ENCODE peak calls at places on chromosomes 12 and 14, in five cellular contexts. U, B, X, P and L are unnamed samples.

GRCh38 chr14:39447155-39447554 is 14.9 kb upstream of the FBXO33 start:
- DNase-seq in U (no peak), B (no peak), X (no peak), P (no peak), L (no peak)

GRCh38 chr14:92687681-92688433 is 60.6 kb downstream of the LGMN start:
- DNase-seq in U (peak), B (no peak), X (no peak), P (peak), L (no peak)

GRCh38 chr14:77154421-77154820 is 12.8 kb upstream of the ZDHHC22 start:
- DNase-seq in U (no peak), B (no peak), X (no peak), P (no peak), L (no peak)

GRCh38 chr12:49462103-49462739 is 76.6 kb upstream of the KCNH3 start:
- DNase-seq in U (no peak), B (no peak), X (no peak), P (no peak), L (no peak)

GRCh38 chr12:95805864-95806669 is 15.5 kb upstream of the NTN4 start:
- DNase-seq in U (peak), B (peak), X (peak), P (peak), L (peak)

GRCh38 chr12:22672951-22673350 is 48.0 kb downstream of the ETNK1 start:
- DNase-seq in U (peak), B (peak), X (peak), P (peak), L (no peak)

GRCh38 chr12:10331642-10332239 is 24.1 kb downstream of the KLRD1 start:
- DNase-seq in U (peak), B (peak), X (peak), P (peak), L (no peak)

GRCh38 chr12:26691234-26691970 is 141.6 kb downstream of the ITPR2 start:
- DNase-seq in U (peak), B (peak), X (peak), P (peak), L (peak)

GRCh38 chr12:104306943-104307654 is 3.6 kb downstream of the EID3 start:
- DNase-seq in U (no peak), B (no peak), X (no peak), P (peak), L (peak)

GRCh38 chr12:125340791-125341190 is 275.6 kb downstream of the AACS start:
- DNase-seq in U (peak), B (peak), X (peak), P (peak), L (peak)

GRCh38 chr12:95336387-95337067 is 118.9 kb downstream of the VEZT start:
- DNase-seq in U (peak), B (peak), X (peak), P (peak), L (peak)

GRCh38 chr12:90959538-90960139 is 4.7 kb upstream of the CCER1 start:
- DNase-seq in U (peak), B (peak), X (peak), P (peak), L (no peak)

GRCh38 chr14:100288382-100289185 is 17.7 kb downstream of the SLC25A29 start:
- DNase-seq in U (no peak), B (no peak), X (no peak), P (no peak), L (no peak)

GRCh38 chr12:80170915-80171314 is 71.6 kb downstream of the OTOGL start:
- DNase-seq in U (no peak), B (no peak), X (no peak), P (no peak), L (no peak)

GRCh38 chr12:65858831-65859230 is 34.5 kb downstream of the HMGA2 start:
- DNase-seq in U (peak), B (peak), X (peak), P (peak), L (no peak)

GRCh38 chr12:123533672-123534643 is at the start of gene RILPL1:
- DNase-seq in U (peak), B (peak), X (peak), P (peak), L (no peak)

GRCh38 chr14:75411194-75411552 is 16.6 kb upstream of the JDP2 start:
- DNase-seq in U (no peak), B (no peak), X (no peak), P (no peak), L (no peak)

GRCh38 chr12:127108360-127109215 is 1158.4 kb upstream of the TMEM132C start:
- DNase-seq in U (peak), B (peak), X (peak), P (peak), L (no peak)

GRCh38 chr12:29713729-29714128 is 70.0 kb downstream of the TMTC1 start:
- DNase-seq in U (no peak), B (no peak), X (no peak), P (no peak), L (no peak)

GRCh38 chr12:25213338-25213737 is 18.3 kb downstream of the ETFRF1 start:
- DNase-seq in U (no peak), B (no peak), X (no peak), P (no peak), L (no peak)

GRCh38 chr12:111446044-111446581 is 40.4 kb downstream of the SH2B3 start:
- DNase-seq in U (peak), B (no peak), X (peak), P (peak), L (no peak)

GRCh38 chr14:104433401-104434213 is 146.0 kb upstream of the C14orf180 start:
- DNase-seq in U (no peak), B (no peak), X (no peak), P (no peak), L (no peak)

GRCh38 chr14:72457641-72458040 is 436.3 kb downstream of the DPF3 start:
- DNase-seq in U (peak), B (peak), X (peak), P (peak), L (peak)

GRCh38 chr14:68878908-68879307 is 86.0 kb upstream of the ZFP36L1 start:
- DNase-seq in U (no peak), B (no peak), X (no peak), P (no peak), L (no peak)

GRCh38 chr14:95695913-95696312 is 9.7 kb downstream of the TCL1B start:
- DNase-seq in U (no peak), B (no peak), X (no peak), P (no peak), L (no peak)

GRCh38 chr12:91349451-91349850 is 166.8 kb upstream of the DCN start:
- DNase-seq in U (peak), B (peak), X (peak), P (peak), L (peak)

GRCh38 chr14:90409209-90409730 is 12.4 kb downstream of the CALM1 start:
- DNase-seq in U (peak), B (peak), X (peak), P (peak), L (peak)

GRCh38 chr14:75559451-75560187 is 18.8 kb upstream of the FLVCR2 start:
- DNase-seq in U (peak), B (no peak), X (peak), P (peak), L (no peak)

GRCh38 chr12:77120156-77120555 is 54.8 kb upstream of the E2F7 start:
- DNase-seq in U (peak), B (peak), X (peak), P (peak), L (no peak)

GRCh38 chr12:7103837-7104236 is 5.2 kb downstream of the C1RL start:
- DNase-seq in U (no peak), B (no peak), X (no peak), P (no peak), L (no peak)
- TF ChIP-seq CTCF in U (no peak), B (no peak), X (no peak), P (no peak), L (no peak)

DNA sequence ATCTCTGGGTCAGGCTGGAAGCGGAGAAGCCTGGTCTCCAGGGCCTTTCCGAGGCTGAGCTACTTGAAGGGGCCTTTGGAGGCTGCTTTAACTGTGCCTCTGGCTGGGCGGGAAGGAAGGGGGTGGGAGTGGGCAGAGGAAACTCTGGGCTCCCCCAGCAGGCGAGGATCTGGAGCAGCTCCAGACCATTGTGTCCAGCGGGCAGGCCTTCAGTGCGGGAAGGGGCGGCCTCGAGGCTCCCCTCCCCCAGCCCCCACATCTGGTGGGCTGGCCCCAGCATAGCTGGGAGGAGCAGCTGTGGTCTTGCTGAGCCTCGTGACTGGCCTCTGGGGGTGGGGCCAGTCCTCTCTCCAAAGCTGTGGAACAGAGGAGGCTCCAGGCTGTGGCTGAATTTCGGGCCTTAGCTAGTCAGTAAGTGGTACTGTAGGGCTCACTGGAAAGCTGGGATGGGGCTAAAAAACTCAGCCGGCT is 3.4 kb downstream of the TAMALIN start:
- DNase-seq in U (peak), B (peak), X (peak), P (peak), L (no peak)
- H3K4me3 ChIP-seq in U (peak), B (peak), X (no peak), P (peak), L (no peak)

DNA sequence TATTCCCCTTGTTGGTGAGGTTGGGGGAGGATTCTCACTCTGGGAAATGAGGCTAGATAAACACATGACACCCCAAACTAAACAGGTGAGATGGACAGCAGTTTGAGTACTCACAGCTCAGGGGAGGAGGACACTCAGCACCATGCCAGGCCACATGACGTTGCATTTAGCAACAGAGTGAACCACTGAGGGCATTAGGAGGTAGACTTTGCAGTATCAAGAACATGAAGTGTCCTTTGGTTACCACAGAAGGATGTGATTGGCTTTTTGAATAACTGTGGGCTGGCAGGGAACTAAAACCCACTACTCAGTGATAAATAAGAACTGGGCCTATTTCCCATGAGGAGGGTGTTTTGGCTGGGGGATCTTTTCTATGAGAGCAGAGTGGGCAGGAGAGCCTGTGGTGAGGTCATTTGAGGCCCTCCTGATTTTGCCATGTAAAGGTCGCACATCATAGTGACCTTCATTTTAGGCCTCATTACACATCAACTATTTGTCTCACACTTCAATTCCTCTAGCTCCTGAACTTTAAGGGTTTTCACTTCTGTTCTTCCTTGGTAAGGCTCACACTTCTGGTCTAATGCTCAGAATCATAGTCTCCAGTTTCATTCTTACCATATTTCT is 89.8 kb upstream of the PRKD1 start:
- DNase-seq in U (no peak), B (no peak), X (no peak), P (no peak), L (no peak)
- TF ChIP-seq CTCF in U (no peak), B (no peak), X (no peak), P (no peak), L (no peak)

GRCh38 chr12:88578274-88578673 is 2.0 kb downstream of the KITLG start:
- DNase-seq in U (peak), B (peak), X (no peak), P (peak), L (peak)
- H3K4me3 ChIP-seq in U (peak), B (peak), X (peak), P (peak), L (peak)

GRCh38 chr14:59511916-59512530 is 27.7 kb downstream of the JKAMP start:
- DNase-seq in U (peak), B (no peak), X (no peak), P (no peak), L (no peak)
- TF ChIP-seq CTCF in U (peak), B (peak), X (peak), P (peak), L (peak)